ENCODE peak calls at places on chromosome 10, in four cellular contexts. F, N, J and I are unnamed samples.
A peak's percentile ranks its signal among the peaks of the same experiment; 100 is the strongest.

GRCh38 chr10:132870426-132870825 is 71.9 kb downstream of the CFAP46 start:
- DNase-seq in F (no peak), N (no peak), J (no peak), I (peak; percentile 3)

GRCh38 chr10:2928219-2928840 is 139.0 kb upstream of the PFKP start:
- DNase-seq in F (peak; percentile 42), N (peak; percentile 83), J (peak; percentile 64), I (peak; percentile 66)

GRCh38 chr10:132532174-132532573 is 5.4 kb upstream of the INPP5A start:
- DNase-seq in F (no peak), N (no peak), J (no peak), I (no peak)

GRCh38 chr10:128422221-128422620 is 296.0 kb upstream of the MKI67 start:
- DNase-seq in F (no peak), N (no peak), J (no peak), I (no peak)

GRCh38 chr10:86258488-86258887 is 108.1 kb downstream of the GRID1 start:
- DNase-seq in F (no peak), N (no peak), J (no peak), I (no peak)

GRCh38 chr10:7000063-7000462 is 410.8 kb downstream of the SFMBT2 start:
- DNase-seq in F (no peak), N (no peak), J (no peak), I (no peak)

GRCh38 chr10:12606461-12606860 is 257.1 kb downstream of the CAMK1D start:
- DNase-seq in F (no peak), N (no peak), J (no peak), I (no peak)

GRCh38 chr10:77173615-77174461 is 463.8 kb downstream of the KCNMA1 start:
- DNase-seq in F (peak; percentile 74), N (peak; percentile 65), J (peak; percentile 60), I (peak; percentile 71)

GRCh38 chr10:75350791-75351190 is 50.8 kb downstream of the ZNF503 start:
- DNase-seq in F (no peak), N (peak; percentile 49), J (no peak), I (no peak)

GRCh38 chr10:126458453-126458852 is 70.2 kb upstream of the ADAM12 start:
- DNase-seq in F (no peak), N (peak; percentile 21), J (no peak), I (no peak)

GRCh38 chr10:54372164-54372563 is 428.9 kb downstream of the PCDH15 start:
- DNase-seq in F (no peak), N (no peak), J (no peak), I (no peak)

GRCh38 chr10:101779544-101780186 is 3.6 kb downstream of the NPM3 start:
- DNase-seq in F (peak; percentile 72), N (peak; percentile 87), J (peak; percentile 81), I (peak; percentile 90)

GRCh38 chr10:132711618-132712051 is 74.3 kb downstream of the NKX6-2 start:
- DNase-seq in F (no peak), N (no peak), J (no peak), I (peak; percentile 24)

GRCh38 chr10:110762109-110762848 is 109.4 kb upstream of the PDCD4 start:
- DNase-seq in F (no peak), N (no peak), J (no peak), I (no peak)

GRCh38 chr10:104218751-104219150 is 13.4 kb downstream of the CFAP43 start:
- DNase-seq in F (peak; percentile 19), N (no peak), J (no peak), I (no peak)

GRCh38 chr10:49280001-49280408 is 19.0 kb upstream of the C10orf71 start:
- DNase-seq in F (no peak), N (no peak), J (no peak), I (no peak)

GRCh38 chr10:105017116-105017515 is 376.0 kb downstream of the SORCS3 start:
- DNase-seq in F (no peak), N (no peak), J (no peak), I (no peak)

GRCh38 chr10:95464280-95464679 is 96.9 kb downstream of the SORBS1 start:
- DNase-seq in F (no peak), N (no peak), J (no peak), I (no peak)

GRCh38 chr10:17046989-17047388 is 82.6 kb downstream of the CUBN start:
- DNase-seq in F (no peak), N (no peak), J (no peak), I (no peak)

GRCh38 chr10:33376976-33377657 is 42.6 kb upstream of the NRP1 start:
- DNase-seq in F (no peak), N (peak; percentile 24), J (no peak), I (no peak)

GRCh38 chr10:118694848-118695247 is 59.9 kb downstream of the CACUL1 start:
- DNase-seq in F (no peak), N (peak; percentile 55), J (no peak), I (no peak)

GRCh38 chr10:97000487-97001182 is 168.5 kb downstream of the LCOR start:
- DNase-seq in F (no peak), N (no peak), J (no peak), I (no peak)

GRCh38 chr10:73131295-73131694 is 21.0 kb downstream of the NUDT13 start:
- DNase-seq in F (no peak), N (no peak), J (no peak), I (no peak)